ENCODE peak calls at places on chromosomes 1 and 21, in seven cellular contexts. X is Right ventricle myocardium superior; U is stimulated activated CD8-positive, alpha-beta memory T cell treated with anti-CD3 and anti-CD28 coated beads, Interleukin-4, amount 100 ng/mL, for 1 hour; T is Peyer's patch; R is heart right ventricle; F is mesenteric fat pad; E is HEK293T. J is an unnamed sample.

GRCh38 chr1:112312315-112312714 is 83.7 kb upstream of the CTTNBP2NL start:
- DNase-seq in X (no peak), U (no peak), T (no peak), R (no peak), F (no peak), E (no peak), J (no peak)

GRCh38 chr1:155307247-155307740 is 1.4 kb upstream of the FDPS start:
- DNase-seq in X (no peak), U (no peak), T (no peak), R (no peak), F (no peak), E (no peak), J (peak)

GRCh38 chr1:32231843-32232432 is 9.7 kb downstream of the EIF3I start:
- DNase-seq in X (no peak), U (no peak), T (no peak), R (no peak), F (no peak), E (no peak), J (no peak)

GRCh38 chr1:35598895-35599294 is 25.8 kb downstream of the TFAP2E start:
- DNase-seq in X (no peak), U (no peak), T (no peak), R (no peak), F (no peak), E (no peak), J (no peak)

GRCh38 chr1:26811057-26811456 is 15.4 kb upstream of the ZDHHC18 start:
- DNase-seq in X (no peak), U (no peak), T (no peak), R (no peak), F (no peak), E (no peak), J (no peak)

GRCh38 chr1:218401896-218402770 is 57.0 kb downstream of the TGFB2 start:
- DNase-seq in X (no peak), U (no peak), T (no peak), R (no peak), F (no peak), E (no peak), J (no peak)

GRCh38 chr1:86687595-86687994 is 16.8 kb upstream of the SH3GLB1 start:
- DNase-seq in X (no peak), U (no peak), T (no peak), R (no peak), F (no peak), E (no peak), J (no peak)

GRCh38 chr21:29382029-29382654 is 83.4 kb downstream of the BACH1 start:
- DNase-seq in X (no peak), U (no peak), T (no peak), R (no peak), F (no peak), E (no peak), J (no peak)

GRCh38 chr1:58047265-58047858 is 499.2 kb downstream of the OMA1 start:
- DNase-seq in X (peak), U (no peak), T (no peak), R (peak), F (no peak), E (peak), J (peak)

GRCh38 chr1:112998592-112999235 is 42.7 kb upstream of the SLC16A1 start:
- DNase-seq in X (peak), U (no peak), T (no peak), R (peak), F (no peak), E (no peak), J (no peak)

GRCh38 chr1:200890818-200891773 is 3.6 kb upstream of the INAVA start:
- DNase-seq in X (no peak), U (no peak), T (peak), R (no peak), F (no peak), E (peak), J (peak)

GRCh38 chr1:121519042-121519755 is 334.4 kb downstream of the SRGAP2C start:
- DNase-seq in X (peak), U (peak), T (peak), R (peak), F (no peak), E (peak), J (peak)

GRCh38 chr1:205365945-205366463 is 9.3 kb upstream of the KLHDC8A start:
- DNase-seq in X (no peak), U (no peak), T (no peak), R (no peak), F (peak), E (no peak), J (no peak)

GRCh38 chr1:55050283-55050682 is 10.9 kb downstream of the PCSK9 start:
- DNase-seq in X (no peak), U (no peak), T (peak), R (no peak), F (peak), E (no peak), J (no peak)

GRCh38 chr1:216119600-216119999 is 303.6 kb downstream of the USH2A start:
- DNase-seq in X (no peak), U (no peak), T (no peak), R (no peak), F (no peak), E (peak), J (peak)

GRCh38 chr1:101338714-101339430 is 102.1 kb downstream of the S1PR1 start:
- DNase-seq in X (no peak), U (no peak), T (no peak), R (no peak), F (no peak), E (no peak), J (no peak)